ENCODE peak calls at places on chromosomes 13 and 19, in six cellular contexts. G, O, Q, Y, I and H are unnamed samples.

GRCh38 chr19:55173717-55174409 is 6.2 kb downstream of the SYT5 start:
- DNase-seq in Q (no peak), I (peak; percentile 90), Y (peak; percentile 88), O (peak; percentile 89), G (peak; percentile 43), H (peak; percentile 75)

GRCh38 chr13:24254151-24254810 is 55.1 kb upstream of the C1QTNF9 start:
- DNase-seq in O (no peak), Q (no peak), G (no peak), Y (no peak), I (no peak), H (no peak)

GRCh38 chr13:29934531-29935308 is 84.3 kb upstream of the UBL3 start:
- DNase-seq in Q (no peak), G (no peak), Y (no peak), O (no peak), I (no peak), H (no peak)

GRCh38 chr13:62168891-62169290 is 753.2 kb upstream of the PCDH20 start:
- DNase-seq in G (no peak), O (no peak), Q (no peak), I (no peak), Y (no peak), H (no peak)

GRCh38 chr19:49469828-49470614 is 4.0 kb upstream of the FLT3LG start:
- DNase-seq in I (no peak), G (peak; percentile 40), Y (no peak), Q (no peak), O (no peak), H (no peak)

GRCh38 chr13:24500977-24501376 is 11.6 kb downstream of the PARP4 start:
- DNase-seq in I (peak; percentile 9), Y (no peak), G (no peak), O (no peak), Q (no peak), H (peak; percentile 56)

GRCh38 chr13:65417953-65418352 is 1812.2 kb downstream of the PCDH9 start:
- DNase-seq in I (no peak), G (no peak), O (no peak), Q (no peak), Y (no peak), H (peak; percentile 0)

GRCh38 chr19:39409886-39410619 is 2.4 kb upstream of the PLEKHG2 start:
- DNase-seq in O (peak; percentile 68), Q (no peak), G (peak; percentile 76), I (peak; percentile 43), Y (no peak), H (peak; percentile 91)

GRCh38 chr13:95509521-95510315 is 42.8 kb upstream of the CLDN10 start:
- DNase-seq in Q (no peak), I (no peak), Y (peak; percentile 19), G (no peak), O (no peak), H (peak; percentile 74)

GRCh38 chr13:95510950-95511349 is 41.6 kb upstream of the CLDN10 start:
- DNase-seq in Y (no peak), O (no peak), G (no peak), I (no peak), Q (no peak), H (no peak)

GRCh38 chr13:95516021-95516420 is 36.5 kb upstream of the CLDN10 start:
- DNase-seq in I (no peak), Q (no peak), G (no peak), O (no peak), Y (no peak), H (no peak)

GRCh38 chr13:95512424-95512823 is 40.1 kb upstream of the CLDN10 start:
- DNase-seq in I (no peak), G (no peak), O (no peak), Y (no peak), Q (no peak), H (no peak)

GRCh38 chr13:95512957-95513356 is 39.6 kb upstream of the CLDN10 start:
- DNase-seq in I (no peak), Y (no peak), G (no peak), Q (no peak), O (no peak), H (no peak)
- TF ChIP-seq CTCF in I (no peak), Y (no peak), G (no peak), Q (no peak), O (no peak), H (no peak)

DNA sequence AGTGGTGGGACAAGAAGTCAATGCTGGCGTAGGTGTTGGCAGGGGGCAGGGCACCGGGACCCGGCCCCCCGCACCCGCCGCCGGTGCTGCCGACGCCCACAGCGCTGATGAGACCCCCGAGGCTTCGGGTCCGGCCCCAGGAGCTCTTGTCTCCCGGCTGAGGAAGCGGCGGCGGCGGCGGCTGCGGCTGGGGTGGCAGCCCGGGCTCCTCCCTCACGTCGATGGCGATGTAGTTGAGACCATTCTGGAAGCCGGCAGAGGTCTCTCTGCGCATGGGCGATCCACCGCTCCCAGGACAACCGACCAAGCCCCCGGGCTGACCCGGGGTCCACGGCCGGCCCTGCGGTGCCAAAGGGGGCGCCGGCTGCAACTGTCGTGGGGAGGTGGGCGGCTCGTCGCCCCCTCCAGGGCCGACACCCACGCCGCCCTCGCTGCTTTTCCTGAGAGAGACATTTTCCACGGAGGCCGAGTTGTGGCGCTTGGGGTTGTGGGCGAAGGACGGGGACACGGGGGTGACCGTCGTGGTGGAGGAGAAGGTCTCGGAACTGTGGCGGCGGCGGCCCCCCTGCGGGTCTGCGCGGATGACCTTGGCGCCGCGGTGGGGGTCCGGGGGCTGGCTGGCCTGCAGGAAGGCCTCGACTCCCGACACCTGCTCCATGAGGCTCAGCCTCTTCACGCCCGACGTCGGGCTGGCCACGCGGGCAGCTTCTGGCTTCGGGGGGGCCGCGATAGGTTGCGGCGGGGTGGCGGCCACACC is 4.1 kb downstream of the IRS2 start:
- DNase-seq in Q (no peak), I (no peak), G (no peak), O (no peak), Y (peak; percentile 62), H (no peak)
- H3K4me1 ChIP-seq in Q (peaks cover 50% of the 10 kb centered on the region), I (peaks cover 11% of the 10 kb centered on the region), G (peaks cover 76% of the 10 kb centered on the region), O (peaks cover 40% of the 10 kb centered on the region), Y (peaks cover 6% of the 10 kb centered on the region), H (peaks cover 3% of the 10 kb centered on the region)

DNA sequence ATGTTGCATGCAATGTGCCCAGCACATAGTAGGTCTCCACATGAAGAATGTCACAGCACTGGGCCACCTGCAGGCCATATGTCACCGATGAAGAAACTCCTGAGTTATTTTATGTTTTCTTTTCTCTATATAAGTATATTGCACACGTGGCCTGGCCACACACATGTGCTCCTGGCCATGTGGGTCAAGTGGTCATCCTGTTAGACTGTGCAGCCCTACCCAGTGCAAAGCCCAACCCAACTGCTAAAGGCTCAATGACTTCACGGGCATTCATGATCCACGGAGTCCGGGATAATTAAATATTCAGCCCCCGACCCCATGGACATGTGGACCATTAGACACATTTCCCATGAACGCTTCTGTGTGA is 163.2 kb downstream of the TEX29 start:
- DNase-seq in Y (no peak), I (no peak), O (no peak), G (peak; percentile 13), Q (no peak), H (no peak)
- TF ChIP-seq CTCF in Y (no peak), I (no peak), O (no peak), G (no peak), Q (no peak), H (no peak)

GRCh38 chr13:110541526-110541920 is 20.0 kb downstream of the RAB20 start:
- DNase-seq in Y (no peak), Q (no peak), I (no peak), G (peak; percentile 51), O (peak; percentile 37), H (peak; percentile 32)
- H3K4me1 ChIP-seq in Y (peaks cover 8% of the 10 kb centered on the region), Q (peaks cover 56% of the 10 kb centered on the region), I (peaks cover 6% of the 10 kb centered on the region), G (peaks cover 67% of the 10 kb centered on the region), O (peaks cover 11% of the 10 kb centered on the region), H (no peaks in the 10 kb centered on the region)

DNA sequence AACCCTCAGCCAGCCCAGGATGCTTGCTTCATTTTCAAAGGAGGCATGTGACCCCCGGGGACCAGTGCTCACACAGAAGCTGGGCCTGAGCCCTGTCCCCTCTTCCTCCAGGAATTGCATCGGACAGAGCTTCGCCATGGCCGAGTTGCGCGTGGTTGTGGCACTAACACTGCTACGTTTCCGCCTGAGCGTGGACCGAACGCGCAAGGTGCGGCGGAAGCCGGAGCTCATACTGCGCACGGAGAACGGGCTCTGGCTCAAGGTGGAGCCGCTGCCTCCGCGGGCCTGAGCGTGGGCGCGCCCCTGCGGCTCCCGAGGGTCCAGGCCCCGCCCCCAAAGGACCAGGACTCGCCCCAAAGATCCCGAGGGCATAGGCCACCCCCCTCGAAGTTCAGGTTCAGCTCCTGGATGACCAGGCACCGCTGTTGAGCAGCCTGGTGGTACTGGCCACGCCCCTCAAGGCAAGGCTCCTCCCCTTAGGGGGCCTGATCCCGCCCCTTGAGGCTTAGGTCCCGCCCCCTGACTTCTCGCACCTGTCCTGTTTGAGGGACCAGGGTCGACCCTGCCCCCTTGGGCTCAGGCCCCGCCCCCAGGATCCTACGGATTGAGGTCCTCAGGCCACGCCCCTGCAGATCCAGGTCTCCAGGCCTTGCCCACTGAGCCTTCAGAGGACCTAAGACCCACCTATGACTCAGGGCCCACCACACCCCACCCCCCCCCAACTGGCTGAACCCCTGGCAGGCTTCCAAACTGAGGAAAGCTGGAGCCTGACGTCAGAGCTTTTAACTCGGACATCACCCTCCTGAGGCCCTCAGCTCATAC is 43.1 kb downstream of the CYP4F22 start:
- DNase-seq in I (peak; percentile 91), Y (peak; percentile 27), G (peak; percentile 40), O (no peak), Q (no peak), H (peak; percentile 14)
- TF ChIP-seq CTCF in I (peak; percentile 9), Y (no peak), G (no peak), O (no peak), Q (no peak), H (no peak)

DNA sequence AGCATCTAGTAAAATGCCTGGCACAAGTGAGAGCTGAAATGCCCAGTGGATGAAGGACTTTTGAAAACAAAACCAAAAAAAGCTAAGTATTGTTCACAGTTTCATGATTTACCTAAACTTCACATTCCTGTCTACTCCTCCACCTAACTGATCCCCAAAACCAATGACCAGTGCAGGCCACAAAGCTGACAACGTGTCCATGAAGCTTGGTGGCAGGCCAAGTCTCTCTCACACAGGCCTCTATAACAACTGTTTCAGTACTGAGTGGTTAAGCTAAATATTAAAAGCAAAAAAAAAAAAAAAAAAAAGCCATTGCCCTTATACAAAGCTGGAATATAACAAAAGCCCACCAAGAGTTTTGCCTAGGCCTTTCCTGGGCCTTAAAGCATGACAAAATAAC is 36.4 kb downstream of the STK24 start:
- DNase-seq in Q (no peak), O (no peak), I (no peak), G (no peak), Y (no peak), H (peak; percentile 34)
- H3K4me1 ChIP-seq in Q (peaks cover 62% of the 10 kb centered on the region), O (peaks cover 42% of the 10 kb centered on the region), I (peaks cover 27% of the 10 kb centered on the region), G (peaks cover 97% of the 10 kb centered on the region), Y (peaks cover 25% of the 10 kb centered on the region), H (peaks cover 30% of the 10 kb centered on the region)

GRCh38 chr13:113930711-113931637 is 42.9 kb downstream of the C13orf46 start:
- DNase-seq in Q (peak; percentile 0), Y (no peak), G (peak; percentile 24), O (no peak), I (no peak), H (no peak)
- TF ChIP-seq CTCF in Q (no peak), Y (no peak), G (no peak), O (no peak), I (no peak), H (no peak)

GRCh38 chr13:97269603-97270002 is 47.5 kb downstream of the MBNL2 start:
- DNase-seq in Q (no peak), G (no peak), O (no peak), I (no peak), Y (no peak), H (no peak)
- H3K4me1 ChIP-seq in Q (peaks cover 74% of the 10 kb centered on the region), G (peaks cover 83% of the 10 kb centered on the region), O (peaks cover 19% of the 10 kb centered on the region), I (peaks cover 2% of the 10 kb centered on the region), Y (peaks cover 16% of the 10 kb centered on the region), H (peaks cover 17% of the 10 kb centered on the region)